ENCODE peak calls at places on chromosomes 4 and X, in ten cellular contexts. R, J, G, I, W, Z, E, F, H and N are unnamed samples. For H3K4me1, the result is how much of the 10 kb centered on the place peaks cover.

GRCh38 chr4:75048208-75048879 is 115.4 kb downstream of the PARM1 start:
- DNase-seq in R (no peak), J (no peak), G (no peak), I (no peak), W (peak), Z (no peak), E (no peak), F (no peak), H (no peak), N (no peak)

GRCh38 chr4:104015680-104016079 is 295.9 kb upstream of the TACR3 start:
- DNase-seq in R (no peak), J (no peak), G (peak), I (peak), W (peak), Z (no peak), E (no peak), F (no peak), H (no peak), N (no peak)

GRCh38 chr4:98481167-98481566 is 177.2 kb downstream of the TSPAN5 start:
- DNase-seq in R (no peak), J (no peak), G (peak), I (no peak), W (no peak), Z (no peak), E (no peak), F (no peak), H (no peak), N (no peak)

GRCh38 chr4:1538096-1538410 is 131.8 kb upstream of the NKX1-1 start:
- DNase-seq in R (no peak), J (no peak), G (no peak), I (no peak), W (no peak), Z (no peak), E (peak), F (no peak), H (no peak), N (no peak)

GRCh38 chr4:38310446-38311043 is 350.3 kb downstream of the PTTG2 start:
- DNase-seq in R (no peak), J (no peak), G (no peak), I (no peak), W (peak), Z (peak), E (no peak), F (no peak), H (no peak), N (no peak)

GRCh38 chr4:15234101-15234500 is 193.7 kb upstream of the C1QTNF7 start:
- DNase-seq in R (no peak), J (no peak), G (no peak), I (no peak), W (no peak), Z (no peak), E (no peak), F (no peak), H (no peak), N (no peak)

GRCh38 chr4:24988776-24989175 is 42.0 kb downstream of the LGI2 start:
- DNase-seq in R (peak), J (no peak), G (peak), I (peak), W (peak), Z (no peak), E (no peak), F (no peak), H (no peak), N (no peak)

GRCh38 chr4:84024405-84024804 is 474.7 kb downstream of the NKX6-1 start:
- DNase-seq in R (no peak), J (no peak), G (no peak), I (no peak), W (no peak), Z (no peak), E (no peak), F (no peak), H (no peak), N (no peak)

GRCh38 chr4:67568820-67569219 is 10.3 kb downstream of the STAP1 start:
- DNase-seq in R (no peak), J (no peak), G (no peak), I (no peak), W (no peak), Z (no peak), E (no peak), F (no peak), H (no peak), N (no peak)

GRCh38 chrX:132491191-132491590 is 2.4 kb upstream of the MBNL3 start:
- DNase-seq in R (no peak), J (no peak), G (peak), I (no peak), W (peak), Z (peak), E (no peak), F (no peak), H (no peak), N (no peak)

GRCh38 chr4:139163806-139164206 is 13.2 kb downstream of the ELF2 start:
- DNase-seq in R (no peak), J (no peak), G (no peak), I (no peak), W (no peak), Z (no peak), E (no peak), F (no peak), H (no peak), N (no peak)

GRCh38 chr4:150940123-150940522 is 75.0 kb downstream of the LRBA start:
- DNase-seq in R (no peak), J (no peak), G (no peak), I (no peak), W (no peak), Z (no peak), E (no peak), F (no peak), H (no peak), N (no peak)

GRCh38 chrX:85109235-85109634 is 105.6 kb downstream of the APOOL start:
- DNase-seq in R (no peak), J (no peak), G (peak), I (peak), W (peak), Z (no peak), E (no peak), F (no peak), H (no peak), N (no peak)

GRCh38 chr4:183960912-183961569 is 55.9 kb downstream of the STOX2 start:
- DNase-seq in R (no peak), J (no peak), G (no peak), I (no peak), W (no peak), Z (peak), E (no peak), F (no peak), H (no peak), N (no peak)

GRCh38 chr4:187995322-187996207 is at the start of gene ZFP42:
- DNase-seq in R (peak), J (no peak), G (no peak), I (no peak), W (peak), Z (peak), E (no peak), F (no peak), H (no peak), N (no peak)

GRCh38 chrX:24333371-24333770 is 19.5 kb upstream of the SUPT20HL2 start:
- DNase-seq in R (no peak), J (no peak), G (no peak), I (no peak), W (no peak), Z (no peak), E (no peak), F (no peak), H (no peak), N (no peak)

GRCh38 chr4:186676531-186677158 is 47.0 kb downstream of the FAT1 start:
- DNase-seq in R (no peak), J (no peak), G (no peak), I (no peak), W (peak), Z (no peak), E (no peak), F (no peak), H (no peak), N (no peak)

GRCh38 chrX:107674480-107675364 is 46.4 kb downstream of the PRPS1 start:
- DNase-seq in R (no peak), J (peak), G (no peak), I (no peak), W (no peak), Z (peak), E (peak), F (peak), H (peak), N (no peak)
- TF ChIP-seq POLR2AphosphoS5 in R (no peak), J (peak), G (no peak), I (no peak), W (no peak), Z (peak), E (no peak), F (peak), H (peak), N (no peak)

DNA sequence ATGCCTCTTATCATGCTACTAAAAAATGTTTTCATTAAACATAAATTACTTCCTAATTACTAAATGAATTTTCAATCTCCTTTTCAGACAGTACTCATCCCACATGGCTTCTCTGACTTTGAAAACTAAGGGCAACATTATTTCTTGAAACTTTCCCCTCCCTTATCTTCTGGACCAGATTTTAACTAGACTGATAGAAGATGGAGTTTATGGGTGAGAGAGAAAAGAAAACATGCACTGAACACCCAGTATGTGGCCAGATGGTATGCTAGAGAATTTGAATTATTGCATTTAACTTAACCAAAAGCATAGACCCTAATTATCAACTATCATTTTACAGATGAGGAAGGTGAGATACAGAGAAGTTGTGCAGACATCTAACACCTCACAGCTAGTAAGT is 16.8 kb downstream of the CNOT6L start:
- DNase-seq in R (no peak), J (no peak), G (no peak), I (no peak), W (no peak), Z (no peak), E (no peak), F (no peak), H (no peak), N (no peak)
- H3K4me1 ChIP-seq in R (under half), J (under half), G (under half), I (under half), W (under half), Z (under half), E (half or more), F (under half), H (half or more), N (under half)

DNA sequence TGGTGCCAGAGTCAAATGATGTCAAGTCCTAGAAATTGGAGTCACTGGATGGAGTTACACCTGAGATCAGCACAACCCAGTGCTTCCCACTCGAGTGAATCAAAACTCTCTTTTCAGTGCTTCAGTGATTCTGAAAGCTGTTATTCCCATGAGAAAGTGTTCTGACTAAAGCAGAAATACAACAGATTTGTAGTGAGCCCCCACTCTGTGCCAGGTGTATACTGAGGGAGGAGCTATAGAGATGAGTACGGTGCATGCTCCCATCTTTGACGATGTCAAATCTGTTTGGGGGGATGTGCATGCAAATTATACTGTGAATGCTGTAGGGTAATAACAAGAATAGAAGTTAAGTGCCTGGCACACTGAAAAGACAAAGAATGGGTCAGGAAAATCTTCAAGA is 330.2 kb downstream of the HS3ST1 start:
- DNase-seq in R (no peak), J (no peak), G (no peak), I (no peak), W (no peak), Z (no peak), E (no peak), F (no peak), H (no peak), N (no peak)
- H3K27ac ChIP-seq in R (no peak), J (no peak), G (no peak), I (no peak), W (no peak), Z (no peak), E (peak), F (no peak), H (no peak), N (no peak)

DNA sequence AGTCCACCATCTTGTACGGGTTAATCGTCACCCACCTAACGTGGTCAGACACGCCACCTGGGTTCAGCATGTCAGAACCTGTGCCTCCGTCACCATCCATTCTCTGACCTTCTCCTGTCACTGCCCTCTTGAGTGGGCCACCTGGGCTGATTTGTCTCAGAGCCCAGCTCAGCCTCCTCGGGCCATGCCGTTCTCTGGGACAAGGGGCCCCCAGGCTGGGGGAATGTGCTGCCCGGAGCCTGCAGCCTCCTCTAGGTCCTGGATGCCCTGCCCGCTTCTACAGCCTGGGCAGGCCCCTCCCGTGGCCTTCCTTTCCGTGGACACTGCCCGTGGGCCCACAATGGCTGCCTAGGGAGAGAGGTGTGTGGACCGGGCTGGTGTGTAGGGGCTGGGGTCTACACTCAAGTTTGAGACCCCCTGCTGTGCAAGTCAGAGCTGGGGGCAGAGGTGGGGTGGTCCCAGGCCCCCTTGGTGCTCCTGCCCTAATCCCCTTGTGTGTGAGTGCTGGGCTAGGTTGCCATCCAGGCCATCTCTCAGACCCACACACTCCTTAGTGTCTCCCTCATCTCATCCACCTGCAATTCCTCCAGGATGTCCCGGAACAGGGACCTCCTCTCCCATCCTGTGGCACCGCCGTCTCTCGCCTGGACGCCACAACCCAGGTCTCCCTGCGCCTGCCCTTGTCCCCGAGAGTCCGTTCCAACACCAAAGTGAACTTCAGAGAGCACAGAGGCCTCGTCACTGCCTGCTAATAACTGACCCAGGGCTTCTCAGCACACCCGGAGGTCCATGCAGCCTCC is 12.4 kb downstream of the PSAPL1 start:
- DNase-seq in R (no peak), J (peak), G (no peak), I (no peak), W (no peak), Z (peak), E (peak), F (peak), H (peak), N (no peak)
- TF ChIP-seq POLR2AphosphoS5 in R (no peak), J (no peak), G (no peak), I (no peak), W (no peak), Z (no peak), E (no peak), F (no peak), H (no peak), N (no peak)

DNA sequence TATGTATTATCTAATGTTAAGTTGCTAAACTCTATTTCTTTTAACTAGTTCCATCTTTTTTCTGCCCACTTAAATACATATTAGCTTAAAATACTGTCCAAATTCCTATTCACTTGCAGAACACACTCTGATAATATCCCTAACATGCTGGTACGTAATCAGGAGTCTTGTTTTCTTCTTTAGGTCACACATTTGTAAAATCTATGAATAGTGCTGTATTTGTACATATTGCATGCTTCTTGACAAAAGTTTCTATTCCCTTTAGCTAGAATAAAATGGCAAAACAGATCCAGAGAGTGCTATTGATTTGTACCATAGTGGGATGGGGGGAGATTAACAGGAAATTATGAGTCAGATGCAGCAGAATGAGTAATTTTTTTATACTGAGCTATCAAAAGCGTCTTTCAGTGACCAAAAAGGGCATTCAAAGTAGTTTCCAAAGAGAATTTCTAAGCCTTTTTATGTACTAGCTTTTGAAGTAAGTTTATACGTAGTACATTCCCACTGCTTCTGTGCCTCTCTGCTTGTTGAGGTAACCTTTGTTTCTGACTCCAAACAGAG is 126.5 kb downstream of the PTPN13 start:
- DNase-seq in R (no peak), J (no peak), G (no peak), I (no peak), W (no peak), Z (no peak), E (no peak), F (no peak), H (no peak), N (no peak)
- H3K4me1 ChIP-seq in R (under half), J (under half), G (under half), I (under half), W (under half), Z (under half), E (under half), F (under half), H (under half), N (under half)